ENCODE peak calls at places on chromosome 9, in five cellular contexts. One of them, this sample, is unnamed.

GRCh38 chr9:89701221-89701798 is 96.5 kb downstream of the GADD45G start:
- DNase-seq in HCT116: no peak
- DNase-seq in NCI-H1105 treated with DMSO at 0.1 percent for 48 hours: no peak
- DNase-seq in cardiac muscle cell: no peak
- DNase-seq in natural killer cell treated with Interleukin-12 subunit alpha and Interleukin-12 subunit beta and Interleukin-15 and Interleukin-18, amount 100 ng/mL, for 72 hours: peak
- DNase-seq in this sample: no peak

GRCh38 chr9:15430920-15431844 is 8.5 kb downstream of the SNAPC3 start:
- DNase-seq in HCT116: no peak
- DNase-seq in NCI-H1105 treated with DMSO at 0.1 percent for 48 hours: no peak
- DNase-seq in cardiac muscle cell: no peak
- DNase-seq in natural killer cell treated with Interleukin-12 subunit alpha and Interleukin-12 subunit beta and Interleukin-15 and Interleukin-18, amount 100 ng/mL, for 72 hours: no peak
- DNase-seq in this sample: no peak

GRCh38 chr9:83444110-83444509 is 94.1 kb downstream of the FRMD3 start:
- DNase-seq in HCT116: no peak
- DNase-seq in NCI-H1105 treated with DMSO at 0.1 percent for 48 hours: peak
- DNase-seq in cardiac muscle cell: no peak
- DNase-seq in natural killer cell treated with Interleukin-12 subunit alpha and Interleukin-12 subunit beta and Interleukin-15 and Interleukin-18, amount 100 ng/mL, for 72 hours: no peak
- DNase-seq in this sample: no peak

GRCh38 chr9:127802576-127803443 is at the start of gene FPGS:
- DNase-seq in HCT116: peak
- DNase-seq in NCI-H1105 treated with DMSO at 0.1 percent for 48 hours: peak
- DNase-seq in cardiac muscle cell: peak
- DNase-seq in natural killer cell treated with Interleukin-12 subunit alpha and Interleukin-12 subunit beta and Interleukin-15 and Interleukin-18, amount 100 ng/mL, for 72 hours: peak
- DNase-seq in this sample: peak

GRCh38 chr9:112043423-112043822 is 131.7 kb downstream of the SUSD1 start:
- DNase-seq in HCT116: no peak
- DNase-seq in NCI-H1105 treated with DMSO at 0.1 percent for 48 hours: no peak
- DNase-seq in cardiac muscle cell: no peak
- DNase-seq in natural killer cell treated with Interleukin-12 subunit alpha and Interleukin-12 subunit beta and Interleukin-15 and Interleukin-18, amount 100 ng/mL, for 72 hours: no peak
- DNase-seq in this sample: no peak

GRCh38 chr9:33458444-33458843 is 11.1 kb upstream of the AQP3 start:
- DNase-seq in HCT116: peak
- DNase-seq in NCI-H1105 treated with DMSO at 0.1 percent for 48 hours: no peak
- DNase-seq in cardiac muscle cell: no peak
- DNase-seq in natural killer cell treated with Interleukin-12 subunit alpha and Interleukin-12 subunit beta and Interleukin-15 and Interleukin-18, amount 100 ng/mL, for 72 hours: no peak
- DNase-seq in this sample: peak

GRCh38 chr9:110875275-110875674 is 163.0 kb downstream of the LPAR1 start:
- DNase-seq in HCT116: no peak
- DNase-seq in NCI-H1105 treated with DMSO at 0.1 percent for 48 hours: no peak
- DNase-seq in cardiac muscle cell: peak
- DNase-seq in natural killer cell treated with Interleukin-12 subunit alpha and Interleukin-12 subunit beta and Interleukin-15 and Interleukin-18, amount 100 ng/mL, for 72 hours: no peak
- DNase-seq in this sample: no peak

GRCh38 chr9:135816179-135816970 is 91.0 kb downstream of the CAMSAP1 start:
- DNase-seq in HCT116: no peak
- DNase-seq in NCI-H1105 treated with DMSO at 0.1 percent for 48 hours: no peak
- DNase-seq in cardiac muscle cell: no peak
- DNase-seq in natural killer cell treated with Interleukin-12 subunit alpha and Interleukin-12 subunit beta and Interleukin-15 and Interleukin-18, amount 100 ng/mL, for 72 hours: no peak
- DNase-seq in this sample: no peak

GRCh38 chr9:136901516-136902258 is 15.4 kb downstream of the TRAF2 start:
- DNase-seq in HCT116: peak
- DNase-seq in NCI-H1105 treated with DMSO at 0.1 percent for 48 hours: no peak
- DNase-seq in cardiac muscle cell: no peak
- DNase-seq in natural killer cell treated with Interleukin-12 subunit alpha and Interleukin-12 subunit beta and Interleukin-15 and Interleukin-18, amount 100 ng/mL, for 72 hours: peak
- DNase-seq in this sample: peak

GRCh38 chr9:78029601-78030552 is 1.7 kb downstream of the GNAQ start:
- DNase-seq in HCT116: no peak
- DNase-seq in NCI-H1105 treated with DMSO at 0.1 percent for 48 hours: peak
- DNase-seq in cardiac muscle cell: peak
- DNase-seq in natural killer cell treated with Interleukin-12 subunit alpha and Interleukin-12 subunit beta and Interleukin-15 and Interleukin-18, amount 100 ng/mL, for 72 hours: no peak
- DNase-seq in this sample: peak

GRCh38 chr9:113269871-113270270 is 5.5 kb downstream of the CDC26 start:
- DNase-seq in HCT116: no peak
- DNase-seq in NCI-H1105 treated with DMSO at 0.1 percent for 48 hours: no peak
- DNase-seq in cardiac muscle cell: no peak
- DNase-seq in natural killer cell treated with Interleukin-12 subunit alpha and Interleukin-12 subunit beta and Interleukin-15 and Interleukin-18, amount 100 ng/mL, for 72 hours: no peak
- DNase-seq in this sample: no peak

GRCh38 chr9:132168347-132168746 is 6.5 kb downstream of the NTNG2 start:
- DNase-seq in HCT116: no peak
- DNase-seq in NCI-H1105 treated with DMSO at 0.1 percent for 48 hours: no peak
- DNase-seq in cardiac muscle cell: no peak
- DNase-seq in natural killer cell treated with Interleukin-12 subunit alpha and Interleukin-12 subunit beta and Interleukin-15 and Interleukin-18, amount 100 ng/mL, for 72 hours: no peak
- DNase-seq in this sample: no peak

GRCh38 chr9:116687762-116688160 is 656 bp downstream of the TRIM32 start:
- DNase-seq in HCT116: no peak
- DNase-seq in NCI-H1105 treated with DMSO at 0.1 percent for 48 hours: no peak
- DNase-seq in cardiac muscle cell: peak
- DNase-seq in natural killer cell treated with Interleukin-12 subunit alpha and Interleukin-12 subunit beta and Interleukin-15 and Interleukin-18, amount 100 ng/mL, for 72 hours: no peak
- DNase-seq in this sample: no peak

GRCh38 chr9:109251080-109251775 is 69.6 kb downstream of the EPB41L4B start:
- DNase-seq in HCT116: no peak
- DNase-seq in NCI-H1105 treated with DMSO at 0.1 percent for 48 hours: peak
- DNase-seq in cardiac muscle cell: no peak
- DNase-seq in natural killer cell treated with Interleukin-12 subunit alpha and Interleukin-12 subunit beta and Interleukin-15 and Interleukin-18, amount 100 ng/mL, for 72 hours: no peak
- DNase-seq in this sample: peak

GRCh38 chr9:132637351-132637750 is 32.4 kb downstream of the DDX31 start:
- DNase-seq in HCT116: no peak
- DNase-seq in NCI-H1105 treated with DMSO at 0.1 percent for 48 hours: peak
- DNase-seq in cardiac muscle cell: no peak
- DNase-seq in natural killer cell treated with Interleukin-12 subunit alpha and Interleukin-12 subunit beta and Interleukin-15 and Interleukin-18, amount 100 ng/mL, for 72 hours: no peak
- DNase-seq in this sample: no peak

GRCh38 chr9:10008101-10008799 is 604.6 kb downstream of the PTPRD start:
- DNase-seq in HCT116: no peak
- DNase-seq in NCI-H1105 treated with DMSO at 0.1 percent for 48 hours: no peak
- DNase-seq in cardiac muscle cell: no peak
- DNase-seq in natural killer cell treated with Interleukin-12 subunit alpha and Interleukin-12 subunit beta and Interleukin-15 and Interleukin-18, amount 100 ng/mL, for 72 hours: no peak
- DNase-seq in this sample: no peak

GRCh38 chr9:77433675-77434445 is 214.3 kb downstream of the GNA14 start:
- DNase-seq in HCT116: peak
- DNase-seq in NCI-H1105 treated with DMSO at 0.1 percent for 48 hours: peak
- DNase-seq in cardiac muscle cell: peak
- DNase-seq in natural killer cell treated with Interleukin-12 subunit alpha and Interleukin-12 subunit beta and Interleukin-15 and Interleukin-18, amount 100 ng/mL, for 72 hours: no peak
- DNase-seq in this sample: peak

GRCh38 chr9:5978523-5978922 is 36.9 kb downstream of the RANBP6 start:
- DNase-seq in HCT116: no peak
- DNase-seq in NCI-H1105 treated with DMSO at 0.1 percent for 48 hours: no peak
- DNase-seq in cardiac muscle cell: no peak
- DNase-seq in natural killer cell treated with Interleukin-12 subunit alpha and Interleukin-12 subunit beta and Interleukin-15 and Interleukin-18, amount 100 ng/mL, for 72 hours: no peak
- DNase-seq in this sample: no peak

GRCh38 chr9:35756743-35757526 is 2.9 kb upstream of the MSMP start:
- DNase-seq in HCT116: peak
- DNase-seq in NCI-H1105 treated with DMSO at 0.1 percent for 48 hours: peak
- DNase-seq in cardiac muscle cell: peak
- DNase-seq in natural killer cell treated with Interleukin-12 subunit alpha and Interleukin-12 subunit beta and Interleukin-15 and Interleukin-18, amount 100 ng/mL, for 72 hours: no peak
- DNase-seq in this sample: peak

GRCh38 chr9:88992556-88992955 is 1.3 kb downstream of the S1PR3 start:
- DNase-seq in HCT116: no peak
- DNase-seq in NCI-H1105 treated with DMSO at 0.1 percent for 48 hours: no peak
- DNase-seq in cardiac muscle cell: no peak
- DNase-seq in natural killer cell treated with Interleukin-12 subunit alpha and Interleukin-12 subunit beta and Interleukin-15 and Interleukin-18, amount 100 ng/mL, for 72 hours: no peak
- DNase-seq in this sample: no peak